ENCODE peak calls at places on chromosomes 11 and 22, in ten cellular contexts. F, D, R, N, U, C, H, J, Y and X are unnamed samples.

GRCh38 chr11:76654980-76655379 is 15.6 kb downstream of the LRRC32 start:
- DNase-seq in F (no peak), D (no peak), U (no peak), H (no peak), Y (no peak), N (no peak), J (no peak), R (no peak), C (no peak), X (no peak)

GRCh38 chr11:96287796-96288439 is 55.1 kb downstream of the MAML2 start:
- DNase-seq in F (no peak), D (no peak), Y (no peak), R (no peak), U (no peak), H (no peak), N (no peak), C (no peak), J (no peak), X (no peak)

GRCh38 chr11:132134322-132134721 is 763.9 kb downstream of the NTM start:
- DNase-seq in N (no peak), J (no peak), C (no peak), U (peak), F (no peak), H (no peak), D (no peak), Y (no peak), R (no peak), X (no peak)

GRCh38 chr11:123159146-123159857 is 35.7 kb downstream of the CLMP start:
- DNase-seq in C (no peak), J (no peak), Y (no peak), R (no peak), U (peak), F (no peak), N (no peak), H (no peak), D (peak), X (no peak)

GRCh38 chr11:95279921-95280861 is 49.2 kb upstream of the SESN3 start:
- DNase-seq in C (peak), Y (no peak), N (no peak), H (no peak), R (no peak), U (peak), J (no peak), F (no peak), D (no peak), X (no peak)

GRCh38 chr11:77471520-77472234 is 2.2 kb downstream of the PAK1 start:
- DNase-seq in J (no peak), H (no peak), Y (no peak), R (no peak), N (no peak), D (peak), C (no peak), U (peak), F (no peak), X (no peak)

GRCh38 chr11:74090701-74091100 is 80.1 kb downstream of the C2CD3 start:
- DNase-seq in C (no peak), D (no peak), R (no peak), J (no peak), Y (no peak), F (no peak), H (no peak), N (no peak), U (peak), X (no peak)

GRCh38 chr11:102112654-102112926 is 2.3 kb downstream of the YAP1 start:
- DNase-seq in F (no peak), N (no peak), Y (no peak), D (no peak), H (no peak), U (no peak), R (no peak), C (no peak), J (no peak), X (no peak)

GRCh38 chr11:103338621-103339484 is 229.6 kb downstream of the DYNC2H1 start:
- DNase-seq in Y (peak), H (no peak), N (no peak), C (no peak), F (no peak), D (peak), J (peak), R (no peak), U (peak), X (no peak)

GRCh38 chr11:133064961-133065360 is 467.3 kb downstream of the OPCML start:
- DNase-seq in F (no peak), R (no peak), D (no peak), J (no peak), U (no peak), H (no peak), N (no peak), C (no peak), Y (no peak), X (no peak)

GRCh38 chr11:134944131-134944530 is 532.1 kb upstream of the B3GAT1 start:
- DNase-seq in J (no peak), R (no peak), H (no peak), C (no peak), F (no peak), U (no peak), Y (no peak), D (no peak), N (no peak), X (no peak)

GRCh38 chr11:123174196-123175183 is 20.6 kb downstream of the CLMP start:
- DNase-seq in H (no peak), D (no peak), C (peak), F (no peak), J (peak), R (no peak), U (peak), Y (peak), N (no peak), X (no peak)

GRCh38 chr22:25477358-25477757 is 87.1 kb upstream of the GRK3 start:
- DNase-seq in Y (no peak), D (no peak), H (no peak), J (no peak), C (no peak), F (no peak), N (no peak), R (no peak), U (no peak), X (no peak)

GRCh38 chr11:13923716-13924650 is 38.5 kb upstream of the SPON1 start:
- DNase-seq in N (no peak), H (peak), Y (no peak), U (peak), R (no peak), J (no peak), F (no peak), D (no peak), C (no peak), X (peak)

GRCh38 chr11:128948583-128948982 is 5.9 kb upstream of the TP53AIP1 start:
- DNase-seq in D (peak), N (peak), Y (peak), F (no peak), J (no peak), R (no peak), U (no peak), C (no peak), H (no peak), X (no peak)

GRCh38 chr11:111452146-111452545 is 60.0 kb downstream of the BTG4 start:
- DNase-seq in U (peak), D (no peak), N (no peak), F (no peak), C (no peak), Y (no peak), J (peak), H (no peak), R (no peak), X (no peak)

GRCh38 chr22:49297286-49297870 is 530.3 kb downstream of the BRD1 start:
- DNase-seq in J (no peak), U (no peak), N (no peak), H (no peak), R (no peak), F (no peak), Y (no peak), C (no peak), D (no peak), X (no peak)

GRCh38 chr11:70111269-70112016 is 33.3 kb downstream of the ANO1 start:
- DNase-seq in Y (peak), D (no peak), C (no peak), H (no peak), J (no peak), U (no peak), R (no peak), N (no peak), F (no peak), X (no peak)

GRCh38 chr11:1073261-1073724 is 1.4 kb upstream of the MUC2 start:
- DNase-seq in H (no peak), F (no peak), C (peak), J (peak), U (peak), Y (peak), R (no peak), N (no peak), D (no peak), X (no peak)

GRCh38 chr11:61555051-61555969 is 25.6 kb downstream of the SYT7 start:
- DNase-seq in D (no peak), N (no peak), U (no peak), R (no peak), H (no peak), Y (no peak), C (no peak), J (peak), F (no peak), X (no peak)

GRCh38 chr22:17706451-17706900 is 67.8 kb downstream of the BID start:
- DNase-seq in U (peak), N (peak), J (peak), F (peak), R (no peak), H (no peak), C (peak), Y (peak), D (peak), X (no peak)

GRCh38 chr11:7605544-7605943 is 67.8 kb downstream of the CYB5R2 start:
- DNase-seq in H (no peak), F (no peak), C (no peak), R (no peak), J (peak), N (no peak), Y (peak), U (peak), D (no peak), X (no peak)

GRCh38 chr11:102467080-102467708 is 14.6 kb upstream of the TMEM123 start:
- DNase-seq in D (no peak), H (no peak), N (no peak), C (no peak), J (no peak), F (no peak), U (peak), R (no peak), Y (no peak), X (no peak)

GRCh38 chr11:112400615-112401014 is 140.0 kb upstream of the PLET1 start:
- DNase-seq in F (no peak), R (no peak), H (no peak), Y (no peak), D (no peak), C (no peak), U (no peak), N (no peak), J (no peak), X (no peak)

GRCh38 chr11:120025606-120026335 is 112.1 kb downstream of the TRIM29 start:
- DNase-seq in J (no peak), U (no peak), Y (no peak), D (no peak), N (no peak), F (no peak), C (no peak), H (no peak), R (no peak), X (no peak)

GRCh38 chr22:47064016-47064415 is 301.6 kb downstream of the TBC1D22A start:
- DNase-seq in U (no peak), J (no peak), D (no peak), N (no peak), C (peak), H (no peak), F (no peak), Y (no peak), R (no peak), X (no peak)

GRCh38 chr11:40294343-40294723 is 1165.1 kb downstream of the LRRC4C start:
- DNase-seq in H (no peak), N (no peak), D (no peak), F (no peak), R (no peak), J (no peak), U (no peak), C (no peak), Y (no peak), X (no peak)

GRCh38 chr11:134207538-134208239 is 16.1 kb downstream of the NCAPD3 start:
- DNase-seq in Y (no peak), J (no peak), R (peak), U (peak), H (peak), D (peak), N (no peak), F (peak), C (no peak), X (peak)

GRCh38 chr22:23236026-23236425 is 55.7 kb downstream of the BCR start:
- DNase-seq in J (no peak), U (no peak), H (no peak), F (no peak), R (no peak), C (no peak), D (no peak), Y (no peak), N (no peak), X (no peak)

GRCh38 chr22:21567456-21568206 is at the start of gene UBE2L3:
- DNase-seq in U (peak), H (peak), C (peak), J (peak), N (peak), Y (peak), R (peak), F (peak), D (peak), X (peak)

GRCh38 chr22:49670610-49671330 is 156.9 kb downstream of the BRD1 start:
- DNase-seq in F (no peak), D (peak), J (no peak), C (peak), R (peak), Y (no peak), N (no peak), H (no peak), U (no peak), X (no peak)

GRCh38 chr22:43270314-43270908 is 72.8 kb downstream of the SCUBE1 start:
- DNase-seq in H (no peak), Y (no peak), F (no peak), U (no peak), D (no peak), C (no peak), J (no peak), R (no peak), N (no peak), X (no peak)

GRCh38 chr11:73141309-73142127 is 600 bp downstream of the FCHSD2 start:
- DNase-seq in F (peak), C (peak), J (peak), R (peak), H (peak), D (peak), Y (peak), U (peak), N (peak), X (peak)

GRCh38 chr22:40525250-40525884 is 111.2 kb downstream of the MRTFA start:
- DNase-seq in C (no peak), N (peak), Y (no peak), J (no peak), F (peak), D (peak), R (peak), U (peak), H (peak), X (peak)